ENCODE peak calls at places on chromosome 13, in ten cellular contexts. W, N, Q, K, J, T, S, F, A and Y are unnamed samples.

GRCh38 chr13:35940734-35941133 is 190.4 kb downstream of the DCLK1 start:
- DNase-seq in W (no peak), N (no peak), Q (no peak), K (no peak), J (no peak), T (no peak), S (no peak), F (no peak), A (no peak), Y (no peak)

GRCh38 chr13:97267418-97268059 is 45.4 kb downstream of the MBNL2 start:
- DNase-seq in W (no peak), N (no peak), Q (no peak), K (no peak), J (no peak), T (no peak), S (no peak), F (no peak), A (no peak), Y (no peak)

GRCh38 chr13:94292323-94292640 is 187.2 kb downstream of the DCT start:
- DNase-seq in W (no peak), N (no peak), Q (no peak), K (no peak), J (no peak), T (no peak), S (no peak), F (no peak), A (no peak), Y (no peak)

GRCh38 chr13:102608944-102609343 is 12.2 kb downstream of the TPP2 start:
- DNase-seq in W (peak), N (no peak), Q (no peak), K (no peak), J (no peak), T (no peak), S (no peak), F (no peak), A (no peak), Y (no peak)

GRCh38 chr13:90416519-90416918 is 931.0 kb upstream of the MIR17HG start:
- DNase-seq in W (no peak), N (no peak), Q (no peak), K (no peak), J (no peak), T (no peak), S (no peak), F (no peak), A (no peak), Y (no peak)

GRCh38 chr13:42553098-42554046 is 20.6 kb upstream of the TNFSF11 start:
- DNase-seq in W (peak), N (no peak), Q (no peak), K (no peak), J (no peak), T (no peak), S (no peak), F (peak), A (no peak), Y (no peak)

GRCh38 chr13:98068511-98068910 is 74.4 kb upstream of the FARP1 start:
- DNase-seq in W (peak), N (no peak), Q (no peak), K (no peak), J (no peak), T (no peak), S (no peak), F (no peak), A (no peak), Y (peak)

GRCh38 chr13:27979765-27980279 is 8.7 kb downstream of the URAD start:
- DNase-seq in W (no peak), N (no peak), Q (no peak), K (no peak), J (no peak), T (no peak), S (no peak), F (no peak), A (no peak), Y (no peak)

GRCh38 chr13:52711277-52711676 is 28.3 kb downstream of the CNMD start:
- DNase-seq in W (no peak), N (no peak), Q (no peak), K (no peak), J (no peak), T (no peak), S (no peak), F (no peak), A (no peak), Y (no peak)